ENCODE peak calls at places on chromosomes 11 and 22, in four cellular contexts. One of them, this sample, is unnamed.
A peak's percentile ranks its signal among the peaks of the same experiment; 100 is the strongest.

GRCh38 chr22:29306175-29306829 is at the start of gene GAS2L1:
- DNase-seq in K562: peak; percentile 71
- DNase-seq in HL-60: peak; percentile 50
- DNase-seq in GM12878: no peak
- DNase-seq in this sample: peak; percentile 73

GRCh38 chr22:30265851-30266444 is 703 bp downstream of the OSM start:
- DNase-seq in K562: peak; percentile 71
- DNase-seq in HL-60: peak; percentile 92
- DNase-seq in GM12878: no peak
- DNase-seq in this sample: peak; percentile 86

GRCh38 chr22:30290679-30291333 is 1.5 kb upstream of the CASTOR1 start:
- DNase-seq in K562: no peak
- DNase-seq in HL-60: no peak
- DNase-seq in GM12878: no peak
- DNase-seq in this sample: no peak

GRCh38 chr11:44759743-44760476 is 33.1 kb downstream of the TSPAN18 start:
- DNase-seq in K562: no peak
- DNase-seq in HL-60: no peak
- DNase-seq in GM12878: no peak
- DNase-seq in this sample: no peak

GRCh38 chr11:61555051-61555969 is 25.6 kb downstream of the SYT7 start:
- DNase-seq in K562: peak; percentile 82
- DNase-seq in HL-60: no peak
- DNase-seq in GM12878: no peak
- DNase-seq in this sample: no peak

GRCh38 chr11:32297629-32298028 is 137.7 kb downstream of the WT1 start:
- DNase-seq in K562: peak; percentile 34
- DNase-seq in HL-60: peak; percentile 4
- DNase-seq in GM12878: no peak
- DNase-seq in this sample: no peak

GRCh38 chr11:113272281-113272680 is 42.1 kb upstream of the TTC12 start:
- DNase-seq in K562: no peak
- DNase-seq in HL-60: no peak
- DNase-seq in GM12878: no peak
- DNase-seq in this sample: no peak

GRCh38 chr11:72829178-72829577 is 15.0 kb downstream of the ATG16L2 start:
- DNase-seq in K562: no peak
- DNase-seq in HL-60: no peak
- DNase-seq in GM12878: no peak
- DNase-seq in this sample: no peak

GRCh38 chr11:79054636-79055035 is 386.2 kb downstream of the TENM4 start:
- DNase-seq in K562: no peak
- DNase-seq in HL-60: no peak
- DNase-seq in GM12878: no peak
- DNase-seq in this sample: no peak

GRCh38 chr22:26642465-26643367 is 14.7 kb upstream of the MIAT start:
- DNase-seq in K562: peak; percentile 57
- DNase-seq in HL-60: no peak
- DNase-seq in GM12878: no peak
- DNase-seq in this sample: no peak

GRCh38 chr22:37982938-37983859 is 1.2 kb downstream of the SOX10 start:
- DNase-seq in K562: peak; percentile 53
- DNase-seq in HL-60: no peak
- DNase-seq in GM12878: no peak
- DNase-seq in this sample: no peak

GRCh38 chr11:117949062-117949461 is 19.9 kb upstream of the TMPRSS13 start:
- DNase-seq in K562: no peak
- DNase-seq in HL-60: no peak
- DNase-seq in GM12878: no peak
- DNase-seq in this sample: no peak

GRCh38 chr11:117946842-117947526 is 17.8 kb upstream of the TMPRSS13 start:
- DNase-seq in K562: peak; percentile 91
- DNase-seq in HL-60: peak; percentile 73
- DNase-seq in GM12878: no peak
- DNase-seq in this sample: no peak

GRCh38 chr11:117953029-117953671 is 23.9 kb upstream of the TMPRSS13 start:
- DNase-seq in K562: no peak
- DNase-seq in HL-60: peak; percentile 49
- DNase-seq in GM12878: no peak
- DNase-seq in this sample: no peak

GRCh38 chr11:117950320-117950719 is 21.1 kb upstream of the TMPRSS13 start:
- DNase-seq in K562: no peak
- DNase-seq in HL-60: peak; percentile 26
- DNase-seq in GM12878: no peak
- DNase-seq in this sample: no peak

GRCh38 chr11:117950999-117951961 is 22.1 kb upstream of the TMPRSS13 start:
- DNase-seq in K562: no peak
- DNase-seq in HL-60: peak; percentile 71
- DNase-seq in GM12878: no peak
- DNase-seq in this sample: no peak
- TF ChIP-seq SPI1 in K562: no peak
- TF ChIP-seq SPI1 in HL-60: no peak
- TF ChIP-seq SPI1 in GM12878: no peak
- TF ChIP-seq SPI1 in this sample: no peak

GRCh38 chr11:65066805-65067291 is 8.5 kb upstream of the NAALADL1 start:
- DNase-seq in K562: no peak
- DNase-seq in HL-60: no peak
- DNase-seq in GM12878: no peak
- DNase-seq in this sample: no peak
- TF ChIP-seq SPI1 in K562: no peak
- TF ChIP-seq SPI1 in HL-60: no peak
- TF ChIP-seq SPI1 in GM12878: no peak
- TF ChIP-seq SPI1 in this sample: no peak

DNA sequence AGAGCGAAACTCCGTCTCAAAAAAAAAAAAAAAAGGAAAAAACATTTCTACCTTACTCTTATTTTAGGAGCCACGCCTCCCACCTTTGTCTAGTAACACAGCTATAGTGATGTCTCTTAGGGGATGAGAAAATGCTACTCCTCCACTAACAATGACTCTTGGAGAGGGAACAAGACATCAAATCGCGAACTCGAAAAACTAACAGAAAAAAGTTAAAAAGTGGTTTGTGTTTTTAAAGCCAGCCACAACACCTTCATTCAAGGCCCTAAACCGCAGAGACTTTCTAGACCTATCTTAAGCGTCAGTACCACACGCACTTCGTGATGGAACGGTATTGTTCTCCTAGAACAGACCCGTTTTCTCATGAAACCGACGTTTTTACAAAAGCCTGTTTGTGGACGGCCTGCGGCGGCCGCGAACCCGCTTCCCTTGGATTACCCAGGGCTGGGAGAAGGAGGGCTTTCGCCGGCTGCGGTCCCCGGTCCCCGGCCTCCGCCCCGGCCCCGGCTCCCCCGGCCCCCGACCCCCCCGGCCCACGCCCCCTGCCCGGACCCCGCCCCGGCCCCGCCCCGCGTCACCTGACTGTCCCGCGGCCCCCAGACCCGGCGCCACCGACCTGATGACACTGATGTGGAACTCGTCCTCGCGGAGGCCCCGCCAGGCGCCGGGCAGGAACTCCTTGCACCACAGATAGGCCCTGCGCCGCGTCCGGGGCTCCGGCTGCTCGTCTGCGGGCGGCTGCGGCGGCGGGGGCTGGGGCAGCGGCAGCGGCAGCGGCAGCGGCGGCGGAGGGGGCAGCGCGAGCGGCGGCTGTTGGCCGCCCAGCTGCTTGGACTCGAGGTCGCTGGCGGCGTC is 749 bp downstream of the CHKA start:
- DNase-seq in K562: peak; percentile 71
- DNase-seq in HL-60: peak; percentile 61
- DNase-seq in GM12878: peak; percentile 32
- DNase-seq in this sample: no peak
- TF ChIP-seq SPI1 in K562: no peak
- TF ChIP-seq SPI1 in HL-60: no peak
- TF ChIP-seq SPI1 in GM12878: no peak
- TF ChIP-seq SPI1 in this sample: no peak

GRCh38 chr11:116124916-116125714 is 620.9 kb upstream of the CADM1 start:
- DNase-seq in K562: no peak
- DNase-seq in HL-60: no peak
- DNase-seq in GM12878: no peak
- DNase-seq in this sample: no peak
- TF ChIP-seq SPI1 in K562: no peak
- TF ChIP-seq SPI1 in HL-60: no peak
- TF ChIP-seq SPI1 in GM12878: no peak
- TF ChIP-seq SPI1 in this sample: no peak

GRCh38 chr22:44200451-44200850 is 19.7 kb downstream of the PARVG start:
- DNase-seq in K562: no peak
- DNase-seq in HL-60: no peak
- DNase-seq in GM12878: no peak
- DNase-seq in this sample: no peak

GRCh38 chr22:44199866-44200265 is 19.1 kb downstream of the PARVG start:
- DNase-seq in K562: no peak
- DNase-seq in HL-60: no peak
- DNase-seq in GM12878: no peak
- DNase-seq in this sample: no peak

GRCh38 chr22:44202261-44202789 is 21.6 kb downstream of the PARVG start:
- DNase-seq in K562: no peak
- DNase-seq in HL-60: no peak
- DNase-seq in GM12878: no peak
- DNase-seq in this sample: no peak

GRCh38 chr22:44201556-44202129 is 20.9 kb downstream of the PARVG start:
- DNase-seq in K562: no peak
- DNase-seq in HL-60: no peak
- DNase-seq in GM12878: no peak
- DNase-seq in this sample: no peak

GRCh38 chr22:44200855-44201550 is 20.3 kb downstream of the PARVG start:
- DNase-seq in K562: no peak
- DNase-seq in HL-60: no peak
- DNase-seq in GM12878: no peak
- DNase-seq in this sample: no peak
- TF ChIP-seq SPI1 in K562: no peak
- TF ChIP-seq SPI1 in HL-60: no peak
- TF ChIP-seq SPI1 in GM12878: no peak
- TF ChIP-seq SPI1 in this sample: no peak

GRCh38 chr11:29527391-29527936 is 489.4 kb downstream of the KCNA4 start:
- DNase-seq in K562: no peak
- DNase-seq in HL-60: peak; percentile 91
- DNase-seq in GM12878: no peak
- DNase-seq in this sample: no peak
- TF ChIP-seq SPI1 in K562: no peak
- TF ChIP-seq SPI1 in HL-60: peak; percentile 59
- TF ChIP-seq SPI1 in GM12878: no peak
- TF ChIP-seq SPI1 in this sample: no peak

DNA sequence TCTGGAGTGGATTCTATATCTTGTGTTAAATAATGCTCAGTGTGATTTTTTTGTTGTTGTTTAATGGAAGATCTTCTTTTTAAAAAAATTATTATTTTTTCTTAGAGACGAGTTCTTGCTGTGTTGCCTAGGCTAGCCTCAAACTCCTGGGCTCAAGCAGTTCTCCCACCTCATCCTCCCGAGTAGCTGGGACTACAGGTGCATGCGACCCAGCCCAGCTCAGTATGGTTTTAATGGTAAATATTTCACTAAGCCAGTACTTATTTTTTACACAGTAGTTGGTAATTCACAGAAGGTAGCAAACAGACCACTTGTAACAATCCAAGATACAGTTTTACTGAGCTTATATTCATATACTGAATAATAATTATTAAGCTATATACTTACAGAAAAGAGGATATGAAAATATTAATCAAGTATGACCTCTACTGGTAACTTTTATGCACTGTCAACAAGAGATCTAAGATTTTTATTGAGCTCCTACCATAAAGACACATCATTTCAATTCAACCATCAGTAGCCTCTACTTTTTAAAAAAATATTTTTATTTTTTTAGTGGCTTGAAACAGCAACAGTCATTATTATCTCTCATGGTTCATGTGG is 6.1 kb upstream of the CD59 start:
- DNase-seq in K562: no peak
- DNase-seq in HL-60: no peak
- DNase-seq in GM12878: no peak
- DNase-seq in this sample: no peak
- TF ChIP-seq SPI1 in K562: no peak
- TF ChIP-seq SPI1 in HL-60: no peak
- TF ChIP-seq SPI1 in GM12878: no peak
- TF ChIP-seq SPI1 in this sample: no peak

GRCh38 chr22:46035742-46036557 is 59.0 kb upstream of the WNT7B start:
- DNase-seq in K562: peak; percentile 97
- DNase-seq in HL-60: peak; percentile 99
- DNase-seq in GM12878: peak; percentile 85
- DNase-seq in this sample: peak; percentile 100

GRCh38 chr22:46035380-46035741 is 58.4 kb upstream of the WNT7B start:
- DNase-seq in K562: no peak
- DNase-seq in HL-60: no peak
- DNase-seq in GM12878: no peak
- DNase-seq in this sample: no peak

GRCh38 chr22:46038516-46039430 is 61.8 kb upstream of the WNT7B start:
- DNase-seq in K562: no peak
- DNase-seq in HL-60: no peak
- DNase-seq in GM12878: no peak
- DNase-seq in this sample: no peak

GRCh38 chr22:46038174-46038487 is 61.2 kb upstream of the WNT7B start:
- DNase-seq in K562: no peak
- DNase-seq in HL-60: no peak
- DNase-seq in GM12878: no peak
- DNase-seq in this sample: no peak

GRCh38 chr22:46036558-46037408 is 59.8 kb upstream of the WNT7B start:
- DNase-seq in K562: no peak
- DNase-seq in HL-60: peak; percentile 68
- DNase-seq in GM12878: no peak
- DNase-seq in this sample: no peak
- TF ChIP-seq SPI1 in K562: no peak
- TF ChIP-seq SPI1 in HL-60: no peak
- TF ChIP-seq SPI1 in GM12878: no peak
- TF ChIP-seq SPI1 in this sample: no peak

DNA sequence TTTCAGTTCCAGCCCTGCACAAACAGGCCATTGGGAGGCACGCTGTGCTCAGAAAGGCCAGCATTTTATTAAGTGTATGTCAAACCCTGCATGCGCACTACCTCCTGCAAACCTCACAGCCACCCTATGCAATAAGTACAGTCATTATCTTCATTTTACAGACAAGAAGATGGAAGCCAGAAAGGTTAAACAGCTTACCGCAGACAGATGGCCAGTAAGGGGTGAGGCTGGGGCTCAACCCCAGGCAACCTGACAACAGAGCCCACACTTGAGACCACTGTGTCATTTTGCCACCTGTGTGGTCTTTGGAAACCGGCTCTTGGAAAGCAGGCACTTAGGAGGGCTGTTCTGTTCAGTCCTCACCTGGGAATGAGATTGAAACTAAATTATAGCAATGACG is 142.3 kb downstream of the NXPE2 start:
- DNase-seq in K562: peak; percentile 22
- DNase-seq in HL-60: no peak
- DNase-seq in GM12878: no peak
- DNase-seq in this sample: no peak
- TF ChIP-seq SPI1 in K562: no peak
- TF ChIP-seq SPI1 in HL-60: no peak
- TF ChIP-seq SPI1 in GM12878: no peak
- TF ChIP-seq SPI1 in this sample: no peak

DNA sequence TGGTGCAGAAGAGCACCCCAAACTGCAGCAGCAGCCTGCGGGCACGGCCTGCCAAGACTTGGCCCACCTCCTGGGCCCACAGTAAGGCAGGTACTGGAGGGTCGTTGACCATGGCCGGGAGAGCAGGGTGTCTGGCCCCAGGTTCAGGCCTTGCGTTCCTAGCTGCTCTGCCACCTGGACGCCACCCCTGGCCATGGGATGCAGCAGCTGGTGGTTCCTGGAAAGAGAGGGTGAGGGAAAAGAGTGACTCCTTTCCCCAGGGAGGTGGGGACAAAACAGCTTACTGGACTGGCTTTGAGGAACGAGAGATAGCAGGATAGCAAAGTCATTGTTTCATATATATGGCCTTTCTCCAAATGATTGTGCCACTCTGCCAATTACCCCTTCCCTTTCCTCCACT is 1.8 kb downstream of the BSCL2 start:
- DNase-seq in K562: peak; percentile 53
- DNase-seq in HL-60: no peak
- DNase-seq in GM12878: no peak
- DNase-seq in this sample: no peak
- TF ChIP-seq SPI1 in K562: no peak
- TF ChIP-seq SPI1 in HL-60: no peak
- TF ChIP-seq SPI1 in GM12878: no peak
- TF ChIP-seq SPI1 in this sample: no peak

This sample was measured in GM12891.